ENCODE peak calls at places on chromosomes 3 and 15, in four cellular contexts. F, L, P and H are unnamed samples.

GRCh38 chr3:108130705-108131104 is 39.9 kb upstream of the CD47 start:
- DNase-seq in F (no peak), L (no peak), P (no peak), H (no peak)

GRCh38 chr15:57496594-57496945 is 95.1 kb upstream of the MYZAP start:
- DNase-seq in F (no peak), L (no peak), P (no peak), H (no peak)

GRCh38 chr3:109553573-109554371 is 216.4 kb upstream of the DPPA4 start:
- DNase-seq in F (no peak), L (no peak), P (no peak), H (no peak)

GRCh38 chr3:38555926-38556325 is 59.8 kb downstream of the EXOG start:
- DNase-seq in F (no peak), L (peak), P (no peak), H (peak)

GRCh38 chr3:126558336-126559071 is at the start of gene C3orf22:
- DNase-seq in F (peak), L (peak), P (peak), H (peak)

GRCh38 chr15:37793851-37794250 is 140.6 kb upstream of the TMCO5A start:
- DNase-seq in F (no peak), L (no peak), P (no peak), H (no peak)

GRCh38 chr3:31968927-31969418 is 12.1 kb downstream of the OSBPL10 start:
- DNase-seq in F (no peak), L (no peak), P (no peak), H (no peak)

GRCh38 chr3:56123487-56123886 is 344.8 kb downstream of the ERC2 start:
- DNase-seq in F (no peak), L (no peak), P (no peak), H (no peak)

GRCh38 chr3:190036631-190037030 is 84.1 kb downstream of the P3H2 start:
- DNase-seq in F (no peak), L (no peak), P (no peak), H (no peak)

GRCh38 chr15:62291262-62291661 is 126.2 kb upstream of the C2CD4B start:
- DNase-seq in F (no peak), L (no peak), P (no peak), H (no peak)

GRCh38 chr15:89217031-89217430 is 4.3 kb downstream of the RLBP1 start:
- DNase-seq in F (no peak), L (no peak), P (peak), H (no peak)

GRCh38 chr3:12545473-12545791 is at the start of gene MKRN2OS:
- DNase-seq in F (peak), L (peak), P (no peak), H (no peak)

GRCh38 chr3:7567160-7567559 is 706.2 kb downstream of the GRM7 start:
- DNase-seq in F (no peak), L (no peak), P (no peak), H (no peak)

GRCh38 chr3:179744667-179745066 is 91.8 kb downstream of the USP13 start:
- DNase-seq in F (no peak), L (no peak), P (no peak), H (no peak)

GRCh38 chr15:47717036-47717611 is at the start of gene SEMA6D:
- DNase-seq in F (peak), L (peak), P (peak), H (peak)

GRCh38 chr3:141412936-141413354 is 44.6 kb downstream of the ZBTB38 start:
- DNase-seq in F (no peak), L (peak), P (peak), H (peak)

GRCh38 chr15:74375303-74375693 is 7.9 kb upstream of the CYP11A1 start:
- DNase-seq in F (peak), L (peak), P (no peak), H (peak)

GRCh38 chr15:77069521-77070121 is 1.3 kb downstream of the TSPAN3 start:
- DNase-seq in F (no peak), L (peak), P (no peak), H (no peak)

GRCh38 chr3:54837964-54838363 is 89.9 kb downstream of the LRTM1 start:
- DNase-seq in F (no peak), L (no peak), P (no peak), H (no peak)

GRCh38 chr15:90184786-90185704 is 16.1 kb upstream of the SEMA4B start:
- DNase-seq in F (peak), L (peak), P (peak), H (no peak)

GRCh38 chr15:78931439-78931981 is 13.3 kb downstream of the CTSH start:
- DNase-seq in F (no peak), L (no peak), P (no peak), H (no peak)

GRCh38 chr3:42473083-42473932 is 29.1 kb upstream of the VIPR1 start:
- DNase-seq in F (no peak), L (peak), P (peak), H (no peak)

GRCh38 chr3:31227152-31227581 is 305.6 kb upstream of the STT3B start:
- DNase-seq in F (no peak), L (no peak), P (no peak), H (no peak)

GRCh38 chr3:138043266-138044029 is 33.5 kb downstream of the CLDN18 start:
- DNase-seq in F (no peak), L (no peak), P (no peak), H (no peak)

GRCh38 chr15:70033529-70034140 is 64.1 kb downstream of the TLE3 start:
- DNase-seq in F (no peak), L (no peak), P (peak), H (no peak)

GRCh38 chr3:123609063-123609462 is 24.2 kb upstream of the HACD2 start:
- DNase-seq in F (no peak), L (no peak), P (no peak), H (no peak)

GRCh38 chr3:81443948-81444347 is 317.5 kb downstream of the GBE1 start:
- DNase-seq in F (no peak), L (no peak), P (no peak), H (no peak)

GRCh38 chr15:94193906-94194305 is 37.5 kb upstream of the MCTP2 start:
- DNase-seq in F (no peak), L (no peak), P (no peak), H (no peak)

GRCh38 chr15:52078876-52079700 is 33.5 kb downstream of the BCL2L10 start:
- DNase-seq in F (peak), L (peak), P (no peak), H (peak)

GRCh38 chr3:15345051-15345607 is 12.7 kb upstream of the SH3BP5 start:
- DNase-seq in F (no peak), L (peak), P (no peak), H (no peak)

GRCh38 chr3:142850395-142851023 is 38.4 kb downstream of the PCOLCE2 start:
- DNase-seq in F (no peak), L (no peak), P (no peak), H (no peak)

GRCh38 chr3:52793702-52794611 is 639 bp upstream of the ITIH3 start:
- DNase-seq in F (no peak), L (no peak), P (no peak), H (no peak)

GRCh38 chr3:62558549-62559112 is 185.3 kb upstream of the FEZF2 start:
- DNase-seq in F (peak), L (no peak), P (no peak), H (no peak)

GRCh38 chr3:46913644-46914043 is 36.1 kb downstream of the PTH1R start:
- DNase-seq in F (no peak), L (peak), P (no peak), H (peak)

GRCh38 chr3:64340636-64341240 is 115.5 kb upstream of the PRICKLE2 start:
- DNase-seq in F (no peak), L (no peak), P (no peak), H (no peak)

GRCh38 chr15:80199869-80200268 is 47.1 kb downstream of the FAH start:
- DNase-seq in F (peak), L (no peak), P (no peak), H (no peak)

GRCh38 chr3:141764946-141765345 is 1.7 kb downstream of the GRK7 start:
- DNase-seq in F (no peak), L (no peak), P (no peak), H (no peak)

GRCh38 chr3:102122527-102122926 is 273.2 kb downstream of the NFKBIZ start:
- DNase-seq in F (no peak), L (no peak), P (no peak), H (no peak)

DNA sequence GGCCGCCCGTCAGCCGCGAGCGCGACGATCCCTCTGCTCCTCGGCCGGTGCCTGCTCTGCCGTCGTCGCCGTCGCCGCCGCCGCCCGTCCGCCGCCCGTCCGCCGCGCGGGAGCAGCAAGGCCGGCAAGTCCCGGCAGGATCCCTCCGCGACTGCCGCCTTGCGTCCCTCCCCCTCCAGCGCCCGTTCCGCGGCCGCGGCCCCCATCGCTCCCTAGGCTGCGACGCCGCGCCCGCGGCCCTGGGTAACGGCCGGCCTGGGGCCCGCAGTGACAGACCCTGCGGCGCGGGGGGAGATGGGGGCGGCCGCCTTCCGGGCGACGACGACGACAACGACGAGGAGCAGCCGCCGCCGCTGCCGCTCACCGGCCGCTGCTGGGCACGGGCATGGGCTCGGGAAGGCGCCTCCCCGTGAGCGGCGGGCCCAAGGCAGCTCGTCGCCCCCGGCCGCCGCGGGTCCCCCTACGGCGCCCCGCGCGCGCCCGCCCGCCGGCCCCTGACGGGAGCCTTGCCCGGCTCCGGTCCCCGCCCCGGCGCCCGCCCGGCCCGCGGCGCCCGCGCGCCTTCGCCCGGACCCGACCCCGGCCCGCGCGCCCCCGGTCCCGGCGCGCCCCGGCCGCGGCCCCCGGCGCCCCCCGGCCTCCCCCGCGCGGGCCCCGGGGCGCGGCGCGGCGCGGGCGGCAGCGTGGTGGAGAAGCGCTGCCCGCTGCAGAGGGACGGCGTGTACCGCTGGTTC is 177.5 kb downstream of the OR4M2 start:
- DNase-seq in F (no peak), L (no peak), P (peak), H (no peak)
- TF ChIP-seq POLR2A in F (no peak), L (no peak), P (no peak), H (no peak)

GRCh38 chr15:39456582-39457330 is 124.1 kb upstream of the THBS1 start:
- DNase-seq in F (no peak), L (no peak), P (no peak), H (no peak)

GRCh38 chr15:39455502-39455991 is 125.3 kb upstream of the THBS1 start:
- DNase-seq in F (no peak), L (no peak), P (no peak), H (no peak)

GRCh38 chr15:39456113-39456512 is 124.8 kb upstream of the THBS1 start:
- DNase-seq in F (no peak), L (no peak), P (no peak), H (no peak)

GRCh38 chr15:39453500-39454073 is 127.3 kb upstream of the THBS1 start:
- DNase-seq in F (no peak), L (no peak), P (no peak), H (no peak)

DNA sequence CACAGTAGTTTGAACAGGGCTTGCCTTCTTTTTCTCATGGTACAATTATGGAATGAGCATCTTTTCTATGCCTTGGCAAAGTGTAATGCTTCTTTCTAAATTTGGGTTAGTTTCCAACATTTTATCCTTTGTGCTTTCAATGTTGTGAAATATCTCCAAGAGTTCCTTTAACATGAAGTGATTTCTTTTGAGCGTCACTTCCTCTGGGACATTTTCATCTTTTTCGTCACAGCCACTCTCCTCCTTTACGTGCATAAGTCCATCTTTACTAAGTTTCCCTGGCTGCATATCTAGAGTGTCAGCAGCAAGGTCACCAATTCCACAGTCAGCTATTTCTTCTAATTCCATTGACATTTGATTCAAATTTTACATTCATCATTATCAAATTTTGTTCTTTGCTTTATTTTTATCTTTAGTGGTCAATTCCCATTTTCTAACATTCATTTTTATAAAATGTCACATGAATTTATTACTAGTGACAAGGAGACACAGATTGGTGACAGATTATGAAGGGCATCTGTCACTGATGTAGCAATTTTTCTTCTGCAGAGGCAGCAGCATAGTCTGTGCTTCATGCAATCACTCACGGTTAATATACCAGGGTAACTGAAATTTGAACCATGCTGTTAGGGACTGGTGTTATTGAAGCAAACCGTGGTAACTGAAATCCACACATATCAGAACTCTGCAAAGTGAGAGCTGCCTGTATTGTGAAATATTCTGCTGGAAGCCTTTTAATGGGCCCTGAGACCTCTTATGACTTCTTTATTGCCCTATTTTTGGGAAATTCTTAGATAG is 126.5 kb upstream of the THBS1 start:
- DNase-seq in F (no peak), L (no peak), P (no peak), H (no peak)
- TF ChIP-seq EP300 in F (no peak), L (peak), P (no peak), H (peak)

DNA sequence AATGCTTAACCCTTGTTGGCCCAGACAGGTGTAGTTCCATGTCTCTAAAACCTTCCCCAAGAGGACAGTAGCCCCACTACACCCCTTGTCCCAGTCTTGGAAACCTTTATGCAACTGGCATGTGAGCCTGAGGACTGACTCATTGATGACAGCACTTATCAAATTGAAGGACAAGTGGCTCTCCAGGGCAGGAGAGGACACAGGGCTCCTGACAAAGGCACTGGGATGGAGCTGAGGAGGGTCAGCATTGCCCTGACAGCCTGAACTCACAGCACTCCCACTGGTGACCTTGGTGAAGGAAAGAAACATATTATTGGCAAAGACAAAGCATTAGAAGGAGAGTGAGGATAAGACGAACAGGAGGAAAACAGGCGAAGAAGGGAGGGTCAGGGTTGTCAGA is 139.9 kb downstream of the EPHB1 start:
- DNase-seq in F (no peak), L (no peak), P (no peak), H (no peak)
- TF ChIP-seq POLR2AphosphoS5 in F (no peak), L (no peak), P (no peak), H (no peak)

DNA sequence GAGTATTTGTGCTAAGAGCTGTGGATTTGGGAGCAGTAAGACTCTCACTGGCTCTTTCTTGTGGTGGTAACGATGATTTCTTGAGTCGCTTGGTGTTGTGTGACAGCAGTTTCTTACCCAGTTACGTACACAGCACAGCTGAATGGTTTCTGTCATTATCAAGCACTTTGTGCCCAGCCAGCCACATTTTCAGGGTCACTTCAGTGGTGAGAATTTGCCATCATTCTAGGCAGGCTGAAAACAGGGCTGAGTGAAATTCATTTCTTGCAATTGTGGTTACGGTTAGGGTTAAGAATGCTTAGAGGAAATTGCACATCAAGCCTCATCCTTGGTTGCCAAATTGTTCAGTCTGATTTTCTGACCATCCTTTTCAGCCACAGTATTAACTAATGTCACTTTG is 130.1 kb downstream of the RYR3 start:
- DNase-seq in F (no peak), L (no peak), P (no peak), H (no peak)
- TF ChIP-seq POLR2A in F (no peak), L (no peak), P (no peak), H (no peak)

DNA sequence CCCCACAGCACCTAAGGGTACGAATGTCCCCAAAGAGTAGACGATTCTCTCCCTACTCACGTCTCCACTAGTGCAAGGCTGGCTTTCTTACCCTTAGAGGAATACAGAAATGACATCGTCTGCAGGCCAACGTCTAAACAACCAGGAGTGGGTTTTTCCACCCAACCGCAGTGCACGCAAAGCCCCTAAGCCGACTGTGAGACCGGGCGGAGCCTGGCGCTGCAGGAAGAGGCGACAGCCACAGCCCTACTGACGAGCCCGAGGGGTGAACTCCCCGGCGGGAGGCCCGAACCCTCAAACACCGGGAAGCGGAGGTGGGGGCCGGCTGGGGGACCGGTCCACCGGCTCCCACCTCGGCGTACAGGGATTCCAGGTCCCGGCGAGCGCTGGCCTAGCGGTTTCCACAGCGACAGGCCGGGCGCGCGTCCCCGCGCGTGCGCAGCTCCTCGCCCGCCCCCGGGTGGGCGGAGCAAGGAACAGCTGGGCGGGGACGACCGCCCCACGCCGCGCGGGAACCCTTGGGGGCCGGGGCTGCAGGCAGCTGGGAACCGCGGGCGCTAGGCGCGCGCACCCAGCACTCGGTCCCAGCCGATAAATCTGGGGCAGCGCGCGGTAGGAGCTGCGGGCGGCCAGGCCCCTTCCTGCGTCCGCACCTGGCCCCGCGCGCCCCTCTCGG is at the start of the genes CEP19 and PIGX:
- DNase-seq in F (peak), L (peak), P (peak), H (peak)
- TF ChIP-seq EP300 in F (no peak), L (no peak), P (no peak), H (no peak)

DNA sequence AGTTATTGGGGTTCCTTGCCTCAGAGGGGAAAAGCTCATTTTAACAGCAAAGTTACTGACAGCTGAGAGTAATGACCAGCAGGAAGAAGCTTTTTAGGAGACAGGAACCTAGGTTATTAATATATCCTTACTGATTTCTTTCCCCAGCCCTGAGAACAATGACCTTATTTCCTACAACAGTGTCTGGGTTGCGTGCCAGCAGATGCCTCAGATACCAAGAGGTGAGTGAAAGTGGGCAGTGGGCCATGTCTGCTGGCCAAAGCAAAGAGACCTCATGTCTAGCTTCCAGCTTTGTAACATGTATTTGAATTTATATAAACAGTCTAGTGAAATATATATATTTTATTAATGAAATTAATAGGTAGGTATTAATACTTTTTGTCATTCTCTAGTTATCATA is 5.0 kb downstream of the CCNDBP1 start:
- DNase-seq in F (no peak), L (no peak), P (no peak), H (no peak)
- TF ChIP-seq POLR2AphosphoS5 in F (no peak), L (no peak), P (no peak), H (no peak)

GRCh38 chr3:171458056-171458856 is 1.9 kb downstream of the TNIK start:
- DNase-seq in F (no peak), L (peak), P (peak), H (no peak)
- TF ChIP-seq POLR2A in F (no peak), L (no peak), P (no peak), H (no peak)

GRCh38 chr15:44882499-44882968 is 74.0 kb upstream of the TERB2 start:
- DNase-seq in F (no peak), L (no peak), P (no peak), H (no peak)
- TF ChIP-seq EP300 in F (no peak), L (no peak), P (no peak), H (no peak)

GRCh38 chr15:96720656-96721055 is 390.2 kb downstream of the NR2F2 start:
- DNase-seq in F (no peak), L (no peak), P (no peak), H (no peak)
- TF ChIP-seq POLR2AphosphoS5 in F (no peak), L (no peak), P (no peak), H (no peak)